ENCODE peak calls at places on chromosome 1, in nine cellular contexts. One of them, this sample, is unnamed.
A peak's percentile ranks its signal among the peaks of the same experiment; 100 is the strongest.

GRCh38 chr1:27614625-27615344 is 10.8 kb upstream of the AHDC1 start:
- DNase-seq in NB4: no peak
- DNase-seq in stimulated activated CD4-positive, alpha-beta T cell treated with anti-CD3 and anti-CD28 coated beads, TNF-alpha, amount 100 ng/mL, for 48 hours: no peak
- DNase-seq in A172: no peak
- DNase-seq in naive B cell: no peak
- DNase-seq in brain microvascular endothelial cell: no peak
- DNase-seq in naive thymus-derived CD4-positive, alpha-beta T cell: no peak
- DNase-seq in Caki2: no peak
- DNase-seq in GM13977: no peak
- DNase-seq in this sample: no peak

GRCh38 chr1:145983206-145983675 is 13.1 kb downstream of the TXNIP start:
- DNase-seq in NB4: no peak
- DNase-seq in stimulated activated CD4-positive, alpha-beta T cell treated with anti-CD3 and anti-CD28 coated beads, TNF-alpha, amount 100 ng/mL, for 48 hours: no peak
- DNase-seq in A172: no peak
- DNase-seq in naive B cell: no peak
- DNase-seq in brain microvascular endothelial cell: no peak
- DNase-seq in naive thymus-derived CD4-positive, alpha-beta T cell: no peak
- DNase-seq in Caki2: no peak
- DNase-seq in GM13977: no peak
- DNase-seq in this sample: no peak

GRCh38 chr1:5645135-5645399 is 347.2 kb downstream of the NPHP4 start:
- DNase-seq in NB4: no peak
- DNase-seq in stimulated activated CD4-positive, alpha-beta T cell treated with anti-CD3 and anti-CD28 coated beads, TNF-alpha, amount 100 ng/mL, for 48 hours: no peak
- DNase-seq in A172: no peak
- DNase-seq in naive B cell: no peak
- DNase-seq in brain microvascular endothelial cell: no peak
- DNase-seq in naive thymus-derived CD4-positive, alpha-beta T cell: no peak
- DNase-seq in Caki2: no peak
- DNase-seq in GM13977: no peak
- DNase-seq in this sample: no peak

GRCh38 chr1:151760597-151761385 is 2.5 kb downstream of the MRPL9 start:
- DNase-seq in NB4: no peak
- DNase-seq in stimulated activated CD4-positive, alpha-beta T cell treated with anti-CD3 and anti-CD28 coated beads, TNF-alpha, amount 100 ng/mL, for 48 hours: no peak
- DNase-seq in A172: peak; percentile 40
- DNase-seq in naive B cell: no peak
- DNase-seq in brain microvascular endothelial cell: no peak
- DNase-seq in naive thymus-derived CD4-positive, alpha-beta T cell: no peak
- DNase-seq in Caki2: no peak
- DNase-seq in GM13977: no peak
- DNase-seq in this sample: no peak

GRCh38 chr1:42973304-42973703 is 14.6 kb upstream of the SLC2A1 start:
- DNase-seq in NB4: no peak
- DNase-seq in stimulated activated CD4-positive, alpha-beta T cell treated with anti-CD3 and anti-CD28 coated beads, TNF-alpha, amount 100 ng/mL, for 48 hours: no peak
- DNase-seq in A172: peak; percentile 68
- DNase-seq in naive B cell: no peak
- DNase-seq in brain microvascular endothelial cell: peak; percentile 56
- DNase-seq in naive thymus-derived CD4-positive, alpha-beta T cell: no peak
- DNase-seq in Caki2: peak; percentile 59
- DNase-seq in GM13977: no peak
- DNase-seq in this sample: no peak

GRCh38 chr1:198280080-198280479 is 123.3 kb downstream of the NEK7 start:
- DNase-seq in NB4: no peak
- DNase-seq in stimulated activated CD4-positive, alpha-beta T cell treated with anti-CD3 and anti-CD28 coated beads, TNF-alpha, amount 100 ng/mL, for 48 hours: no peak
- DNase-seq in A172: no peak
- DNase-seq in naive B cell: no peak
- DNase-seq in brain microvascular endothelial cell: no peak
- DNase-seq in naive thymus-derived CD4-positive, alpha-beta T cell: no peak
- DNase-seq in Caki2: no peak
- DNase-seq in GM13977: no peak
- DNase-seq in this sample: no peak

GRCh38 chr1:218488986-218489385 is 143.8 kb downstream of the TGFB2 start:
- DNase-seq in NB4: no peak
- DNase-seq in stimulated activated CD4-positive, alpha-beta T cell treated with anti-CD3 and anti-CD28 coated beads, TNF-alpha, amount 100 ng/mL, for 48 hours: no peak
- DNase-seq in A172: peak; percentile 94
- DNase-seq in naive B cell: no peak
- DNase-seq in brain microvascular endothelial cell: peak; percentile 93
- DNase-seq in naive thymus-derived CD4-positive, alpha-beta T cell: no peak
- DNase-seq in Caki2: peak; percentile 65
- DNase-seq in GM13977: no peak
- DNase-seq in this sample: no peak

GRCh38 chr1:46166521-46167462 is 8.1 kb upstream of the TSPAN1 start:
- DNase-seq in NB4: peak; percentile 33
- DNase-seq in stimulated activated CD4-positive, alpha-beta T cell treated with anti-CD3 and anti-CD28 coated beads, TNF-alpha, amount 100 ng/mL, for 48 hours: no peak
- DNase-seq in A172: no peak
- DNase-seq in naive B cell: peak; percentile 33
- DNase-seq in brain microvascular endothelial cell: no peak
- DNase-seq in naive thymus-derived CD4-positive, alpha-beta T cell: peak; percentile 45
- DNase-seq in Caki2: no peak
- DNase-seq in GM13977: no peak
- DNase-seq in this sample: peak; percentile 6

GRCh38 chr1:114081145-114082046 is 72.3 kb downstream of the SYT6 start:
- DNase-seq in NB4: peak; percentile 23
- DNase-seq in stimulated activated CD4-positive, alpha-beta T cell treated with anti-CD3 and anti-CD28 coated beads, TNF-alpha, amount 100 ng/mL, for 48 hours: no peak
- DNase-seq in A172: no peak
- DNase-seq in naive B cell: no peak
- DNase-seq in brain microvascular endothelial cell: no peak
- DNase-seq in naive thymus-derived CD4-positive, alpha-beta T cell: no peak
- DNase-seq in Caki2: no peak
- DNase-seq in GM13977: no peak
- DNase-seq in this sample: no peak

GRCh38 chr1:182114627-182115023 is 53.1 kb upstream of the ZNF648 start:
- DNase-seq in NB4: no peak
- DNase-seq in stimulated activated CD4-positive, alpha-beta T cell treated with anti-CD3 and anti-CD28 coated beads, TNF-alpha, amount 100 ng/mL, for 48 hours: no peak
- DNase-seq in A172: no peak
- DNase-seq in naive B cell: no peak
- DNase-seq in brain microvascular endothelial cell: no peak
- DNase-seq in naive thymus-derived CD4-positive, alpha-beta T cell: no peak
- DNase-seq in Caki2: no peak
- DNase-seq in GM13977: no peak
- DNase-seq in this sample: no peak

GRCh38 chr1:239718997-239719628 is 332.7 kb downstream of the CHRM3 start:
- DNase-seq in NB4: peak; percentile 83
- DNase-seq in stimulated activated CD4-positive, alpha-beta T cell treated with anti-CD3 and anti-CD28 coated beads, TNF-alpha, amount 100 ng/mL, for 48 hours: no peak
- DNase-seq in A172: no peak
- DNase-seq in naive B cell: no peak
- DNase-seq in brain microvascular endothelial cell: no peak
- DNase-seq in naive thymus-derived CD4-positive, alpha-beta T cell: no peak
- DNase-seq in Caki2: no peak
- DNase-seq in GM13977: no peak
- DNase-seq in this sample: peak; percentile 64

GRCh38 chr1:86499987-86500593 is 31.4 kb downstream of the CLCA1 start:
- DNase-seq in NB4: peak; percentile 48
- DNase-seq in stimulated activated CD4-positive, alpha-beta T cell treated with anti-CD3 and anti-CD28 coated beads, TNF-alpha, amount 100 ng/mL, for 48 hours: no peak
- DNase-seq in A172: no peak
- DNase-seq in naive B cell: peak; percentile 63
- DNase-seq in brain microvascular endothelial cell: no peak
- DNase-seq in naive thymus-derived CD4-positive, alpha-beta T cell: no peak
- DNase-seq in Caki2: no peak
- DNase-seq in GM13977: peak; percentile 34
- DNase-seq in this sample: peak; percentile 84

GRCh38 chr1:169019419-169020058 is 87.0 kb upstream of the ATP1B1 start:
- DNase-seq in NB4: no peak
- DNase-seq in stimulated activated CD4-positive, alpha-beta T cell treated with anti-CD3 and anti-CD28 coated beads, TNF-alpha, amount 100 ng/mL, for 48 hours: no peak
- DNase-seq in A172: no peak
- DNase-seq in naive B cell: no peak
- DNase-seq in brain microvascular endothelial cell: no peak
- DNase-seq in naive thymus-derived CD4-positive, alpha-beta T cell: no peak
- DNase-seq in Caki2: no peak
- DNase-seq in GM13977: no peak
- DNase-seq in this sample: no peak

GRCh38 chr1:10960406-10960805 is 52.0 kb upstream of the TARDBP start:
- DNase-seq in NB4: no peak
- DNase-seq in stimulated activated CD4-positive, alpha-beta T cell treated with anti-CD3 and anti-CD28 coated beads, TNF-alpha, amount 100 ng/mL, for 48 hours: no peak
- DNase-seq in A172: no peak
- DNase-seq in naive B cell: no peak
- DNase-seq in brain microvascular endothelial cell: no peak
- DNase-seq in naive thymus-derived CD4-positive, alpha-beta T cell: no peak
- DNase-seq in Caki2: no peak
- DNase-seq in GM13977: no peak
- DNase-seq in this sample: no peak

GRCh38 chr1:205922806-205923205 is 20.4 kb downstream of the SLC26A9 start:
- DNase-seq in NB4: no peak
- DNase-seq in stimulated activated CD4-positive, alpha-beta T cell treated with anti-CD3 and anti-CD28 coated beads, TNF-alpha, amount 100 ng/mL, for 48 hours: no peak
- DNase-seq in A172: no peak
- DNase-seq in naive B cell: no peak
- DNase-seq in brain microvascular endothelial cell: no peak
- DNase-seq in naive thymus-derived CD4-positive, alpha-beta T cell: no peak
- DNase-seq in Caki2: no peak
- DNase-seq in GM13977: no peak
- DNase-seq in this sample: no peak